ENCODE peak calls at places on chromosomes 6 and 20, in seven cellular contexts. V is breast epithelium; B is HS-5; X is astrocyte of the hippocampus; G is bronchial epithelial cell; S is activated T-cell treated with anti-CD3 and anti-CD28 coated beads, Interleukin-2, amount 50 U/mL, for 72 hours; E is kidney tubule cell. O is an unnamed sample.

GRCh38 chr6:169647637-169648036 is 54.2 kb downstream of the WDR27 start:
- DNase-seq in V (no peak), B (no peak), X (no peak), G (no peak), S (no peak), E (no peak), O (no peak)

GRCh38 chr20:58308680-58309527 is 611 bp upstream of the RAB22A start:
- DNase-seq in V (peak), B (no peak), X (peak), G (no peak), S (peak), E (peak), O (peak)

GRCh38 chr6:56802570-56802969 is 152.3 kb upstream of the BEND6 start:
- DNase-seq in V (no peak), B (no peak), X (peak), G (no peak), S (no peak), E (peak), O (no peak)

GRCh38 chr6:53056273-53056672 is 8.9 kb upstream of the FBXO9 start:
- DNase-seq in V (no peak), B (no peak), X (no peak), G (no peak), S (no peak), E (no peak), O (no peak)

GRCh38 chr6:150975136-150975535 is 109.6 kb downstream of the MTHFD1L start:
- DNase-seq in V (no peak), B (no peak), X (no peak), G (no peak), S (no peak), E (no peak), O (no peak)

GRCh38 chr20:4159765-4160490 is 144.6 kb upstream of the RNF24 start:
- DNase-seq in V (no peak), B (no peak), X (no peak), G (no peak), S (no peak), E (no peak), O (no peak)

GRCh38 chr6:30101423-30101938 is 11.4 kb downstream of the TRIM31 start:
- DNase-seq in V (no peak), B (no peak), X (peak), G (peak), S (no peak), E (peak), O (peak)

GRCh38 chr6:38387994-38388393 is 251.7 kb downstream of the BTBD9 start:
- DNase-seq in V (no peak), B (peak), X (no peak), G (no peak), S (no peak), E (no peak), O (no peak)

GRCh38 chr6:111750753-111751684 is 122.2 kb downstream of the FYN start:
- DNase-seq in V (no peak), B (no peak), X (peak), G (no peak), S (peak), E (no peak), O (peak)

GRCh38 chr20:3606021-3606420 is 57.2 kb downstream of the GFRA4 start:
- DNase-seq in V (no peak), B (no peak), X (no peak), G (no peak), S (no peak), E (peak), O (no peak)

GRCh38 chr6:16239798-16240123 is 1.4 kb downstream of the GMPR start:
- DNase-seq in V (no peak), B (no peak), X (no peak), G (no peak), S (no peak), E (peak), O (no peak)

GRCh38 chr6:130708338-130708737 is 118.9 kb upstream of the SMLR1 start:
- DNase-seq in V (no peak), B (no peak), X (no peak), G (peak), S (no peak), E (no peak), O (no peak)

GRCh38 chr6:46062991-46063390 is 47.3 kb upstream of the CLIC5 start:
- DNase-seq in V (no peak), B (no peak), X (no peak), G (no peak), S (no peak), E (no peak), O (no peak)

GRCh38 chr20:62046431-62046830 is 19.2 kb downstream of the TAF4 start:
- DNase-seq in V (no peak), B (no peak), X (no peak), G (no peak), S (no peak), E (no peak), O (no peak)

GRCh38 chr20:50169329-50169823 is 15.9 kb upstream of the PEDS1 start:
- DNase-seq in V (peak), B (peak), X (peak), G (peak), S (peak), E (peak), O (peak)